ENCODE peak calls at places on chromosomes 11 and 22, in seven cellular contexts. N is dorsolateral prefrontal cortex; M is activated T-helper 1 cell treated with Interleukin-2 at 50 U/mL for 16 hours; J is COR-L47; L is naive thymus-derived CD4-positive, alpha-beta T cell; Z is small intestine; K is activated naive CD8-positive, alpha-beta T cell treated with anti-CD3 and anti-CD28 coated beads, Interleukin-2, amount 50 U/mL, for 16 hours. H is an unnamed sample.

GRCh38 chr11:57255618-57256017 is 18.6 kb upstream of the APLNR start:
- DNase-seq in J (no peak), K (no peak), M (no peak), Z (no peak), L (no peak), N (no peak), H (no peak)

GRCh38 chr22:30481711-30482110 is 9.9 kb upstream of the SEC14L3 start:
- DNase-seq in L (no peak), K (no peak), J (no peak), Z (no peak), N (no peak), M (no peak), H (no peak)

GRCh38 chr22:18056161-18056666 is 21.6 kb upstream of the PEX26 start:
- DNase-seq in K (no peak), Z (peak; percentile 57), N (peak; percentile 68), M (no peak), L (no peak), J (no peak), H (no peak)

GRCh38 chr11:69587454-69588081 is 53.4 kb upstream of the CCND1 start:
- DNase-seq in K (no peak), L (no peak), J (no peak), N (no peak), Z (no peak), M (no peak), H (no peak)

GRCh38 chr11:3109921-3110706 is 52.9 kb upstream of the CARS1 start:
- DNase-seq in J (peak; percentile 59), M (no peak), Z (peak; percentile 54), N (peak; percentile 28), K (no peak), L (no peak), H (peak; percentile 67)

GRCh38 chr22:20575724-20576444 is 68.5 kb downstream of the MED15 start:
- DNase-seq in Z (no peak), L (peak; percentile 3), M (no peak), K (no peak), N (no peak), J (no peak), H (no peak)

GRCh38 chr22:35638408-35638807 is 9.8 kb upstream of the APOL6 start:
- DNase-seq in J (no peak), N (peak; percentile 54), L (no peak), Z (no peak), K (no peak), M (no peak), H (no peak)

GRCh38 chr22:20138868-20139267 is 7.3 kb downstream of the ZDHHC8 start:
- DNase-seq in L (no peak), J (no peak), M (no peak), N (no peak), Z (no peak), K (no peak), H (no peak)

GRCh38 chr11:46618789-46619188 is 1.4 kb downstream of the ATG13 start:
- DNase-seq in Z (peak; percentile 25), L (no peak), M (no peak), K (no peak), J (no peak), N (no peak), H (no peak)

GRCh38 chr11:76119779-76120178 is 86.5 kb downstream of the WNT11 start:
- DNase-seq in K (no peak), N (no peak), L (no peak), Z (peak; percentile 59), J (no peak), M (no peak), H (no peak)

GRCh38 chr11:10373340-10373739 is 68.5 kb downstream of the ADM start:
- DNase-seq in N (no peak), M (no peak), K (no peak), J (no peak), Z (no peak), L (no peak), H (no peak)

GRCh38 chr11:120903686-120904085 is 120.2 kb upstream of the TBCEL start:
- DNase-seq in Z (no peak), K (no peak), J (no peak), N (no peak), M (no peak), L (no peak), H (no peak)

GRCh38 chr22:45966320-45966891 is 10.6 kb downstream of the WNT7B start:
- DNase-seq in J (peak; percentile 87), K (no peak), N (no peak), M (no peak), L (no peak), Z (no peak), H (no peak)

H was measured in iPS DF 6.9.